ENCODE peak calls at places on chromosomes 11 and 22, in nine cellular contexts. U is astrocyte of the hippocampus; B is HS-27A; O is coronary artery; F is activated gamma-delta T cell treated with Interleukin-2 at 50 U/mL for 16 hours; J is stimulated activated naive B cell treated with anti-CD40 and anti-IgM and Interleukin-4, amounts not matched to agents 10 μg/mL and 1 μg/mL and 100 μg/mL, for 72 hours; X is memory B cell; A is GDM1; K is ACHN. D is an unnamed sample.
A peak's percentile ranks its signal among the peaks of the same experiment; 100 is the strongest.

GRCh38 chr22:49948958-49949913 is 11.3 kb upstream of the PIM3 start:
- DNase-seq in K (no peak), X (no peak), F (no peak), J (no peak), U (no peak), O (no peak), A (no peak), B (no peak), D (no peak)

GRCh38 chr22:26444777-26445176 is 15.7 kb downstream of the ASPHD2 start:
- DNase-seq in O (no peak), F (no peak), U (no peak), A (no peak), J (no peak), X (no peak), K (no peak), B (no peak), D (no peak)

GRCh38 chr11:92505689-92506088 is 281.1 kb downstream of the FAT3 start:
- DNase-seq in O (no peak), F (no peak), J (no peak), A (no peak), U (no peak), X (no peak), B (no peak), K (no peak), D (no peak)

GRCh38 chr11:83910135-83910534 is 624.0 kb upstream of the CCDC90B start:
- DNase-seq in F (no peak), K (no peak), A (no peak), X (no peak), B (no peak), O (no peak), J (no peak), U (no peak), D (no peak)

GRCh38 chr11:103079833-103080232 is 12.1 kb downstream of the DCUN1D5 start:
- DNase-seq in A (no peak), F (no peak), O (no peak), U (no peak), K (no peak), B (no peak), X (no peak), J (no peak), D (no peak)

GRCh38 chr11:86302092-86302793 is at the start of gene HIKESHI:
- DNase-seq in J (peak; percentile 88), U (peak; percentile 99), F (peak; percentile 90), O (peak; percentile 99), B (peak; percentile 93), A (peak; percentile 84), K (peak; percentile 96), X (peak; percentile 77), D (peak; percentile 69)

GRCh38 chr11:83007909-83008580 is 63.7 kb downstream of the RAB30 start:
- DNase-seq in J (no peak), F (no peak), O (no peak), B (no peak), X (no peak), U (no peak), K (no peak), A (no peak), D (no peak)

GRCh38 chr11:75583710-75584658 is 21.9 kb downstream of the SERPINH1 start:
- DNase-seq in X (no peak), K (peak; percentile 66), B (no peak), F (no peak), A (peak; percentile 23), J (no peak), U (peak; percentile 87), O (peak; percentile 87), D (no peak)

GRCh38 chr11:26849009-26849408 is 127.1 kb upstream of the SLC5A12 start:
- DNase-seq in K (no peak), X (no peak), O (no peak), J (no peak), U (no peak), B (no peak), F (no peak), A (no peak), D (no peak)

GRCh38 chr11:57905439-57905838 is 118.2 kb upstream of the OR9Q1 start:
- DNase-seq in X (no peak), U (no peak), K (no peak), B (no peak), J (no peak), O (no peak), F (no peak), A (no peak), D (no peak)

GRCh38 chr11:2664886-2665746 is 34.7 kb downstream of the KCNQ1OT1 start:
- DNase-seq in J (no peak), X (peak; percentile 5), F (no peak), K (no peak), A (no peak), U (no peak), B (no peak), O (peak; percentile 70), D (no peak)

GRCh38 chr11:36719708-36720107 is 121.7 kb upstream of the RAG2 start:
- DNase-seq in A (no peak), B (no peak), J (no peak), K (no peak), F (no peak), X (no peak), U (no peak), O (no peak), D (no peak)

D was measured in GOT3.